ENCODE peak calls at places on chromosomes 4 and X, in four cellular contexts. U is CD4-positive, alpha-beta memory T cell; I is WTC11; Z is HFF-Myc. K is an unnamed sample.

GRCh38 chrX:13599491-13599890 is 30.1 kb downstream of the EGFL6 start:
- DNase-seq in U (no peak), Z (no peak), I (no peak), K (no peak)

GRCh38 chr4:42282081-42282901 is 115.0 kb upstream of the SHISA3 start:
- DNase-seq in Z (peak), U (peak), I (peak), K (peak)

GRCh38 chrX:2316534-2316933 is 184.2 kb downstream of the DHRSX start:
- DNase-seq in I (no peak), U (no peak), Z (no peak), K (no peak)

GRCh38 chr4:75370582-75370981 is 143.6 kb downstream of the RCHY1 start:
- DNase-seq in U (no peak), Z (no peak), I (no peak), K (no peak)

GRCh38 chr4:99087887-99088484 is 602 bp downstream of the ADH5 start:
- DNase-seq in I (peak), U (peak), Z (no peak), K (peak)

GRCh38 chrX:28189011-28189410 is 207.8 kb upstream of the DCAF8L1 start:
- DNase-seq in I (no peak), Z (no peak), U (no peak), K (no peak)

GRCh38 chr4:153538408-153539057 is 72.4 kb downstream of the TMEM131L start:
- DNase-seq in I (no peak), Z (no peak), U (no peak), K (no peak)

GRCh38 chr4:104591505-104591904 is 96.8 kb upstream of the CXXC4 start:
- DNase-seq in Z (no peak), U (no peak), I (peak), K (no peak)

GRCh38 chr4:3114377-3114776 is 39.9 kb downstream of the HTT start:
- DNase-seq in Z (no peak), I (no peak), U (no peak), K (no peak)